ENCODE peak calls at places on chromosome 18, in five cellular contexts. One of them, this sample, is unnamed.

GRCh38 chr18:1133541-1133940 is 228.9 kb downstream of the ADCYAP1 start:
- DNase-seq in activated CD4-positive, alpha-beta T cell treated with anti-CD3 and anti-CD28 coated beads, Interleukin-2, amount 10 ng/mL, durations not matched to agents 7 days and 5 days: no peak
- DNase-seq in RWPE1: no peak
- DNase-seq in NCI-H226: no peak
- DNase-seq in fibroblast of mammary gland: no peak
- DNase-seq in this sample: no peak

GRCh38 chr18:35024965-35025364 is 16.2 kb upstream of the MAPRE2 start:
- DNase-seq in RWPE1: no peak
- DNase-seq in NCI-H226: no peak
- DNase-seq in activated CD4-positive, alpha-beta T cell treated with anti-CD3 and anti-CD28 coated beads, Interleukin-2, amount 10 ng/mL, durations not matched to agents 7 days and 5 days: no peak
- DNase-seq in fibroblast of mammary gland: peak; percentile 89
- DNase-seq in this sample: no peak

GRCh38 chr18:61608306-61608705 is 275.1 kb downstream of the CDH20 start:
- DNase-seq in fibroblast of mammary gland: no peak
- DNase-seq in RWPE1: no peak
- DNase-seq in activated CD4-positive, alpha-beta T cell treated with anti-CD3 and anti-CD28 coated beads, Interleukin-2, amount 10 ng/mL, durations not matched to agents 7 days and 5 days: no peak
- DNase-seq in NCI-H226: no peak
- DNase-seq in this sample: no peak

GRCh38 chr18:70423988-70424387 is 135.1 kb downstream of the SOCS6 start:
- DNase-seq in fibroblast of mammary gland: peak; percentile 76
- DNase-seq in activated CD4-positive, alpha-beta T cell treated with anti-CD3 and anti-CD28 coated beads, Interleukin-2, amount 10 ng/mL, durations not matched to agents 7 days and 5 days: no peak
- DNase-seq in NCI-H226: no peak
- DNase-seq in RWPE1: peak; percentile 50
- DNase-seq in this sample: peak; percentile 82

GRCh38 chr18:75533954-75534353 is 106.5 kb upstream of the SMIM21 start:
- DNase-seq in fibroblast of mammary gland: peak; percentile 36
- DNase-seq in NCI-H226: no peak
- DNase-seq in RWPE1: no peak
- DNase-seq in activated CD4-positive, alpha-beta T cell treated with anti-CD3 and anti-CD28 coated beads, Interleukin-2, amount 10 ng/mL, durations not matched to agents 7 days and 5 days: no peak
- DNase-seq in this sample: no peak

GRCh38 chr18:56309104-56309503 is 329.3 kb downstream of the TXNL1 start:
- DNase-seq in activated CD4-positive, alpha-beta T cell treated with anti-CD3 and anti-CD28 coated beads, Interleukin-2, amount 10 ng/mL, durations not matched to agents 7 days and 5 days: no peak
- DNase-seq in fibroblast of mammary gland: no peak
- DNase-seq in RWPE1: no peak
- DNase-seq in NCI-H226: no peak
- DNase-seq in this sample: no peak

GRCh38 chr18:58687871-58688308 is 16.6 kb downstream of the MALT1 start:
- DNase-seq in RWPE1: no peak
- DNase-seq in NCI-H226: no peak
- DNase-seq in fibroblast of mammary gland: no peak
- DNase-seq in activated CD4-positive, alpha-beta T cell treated with anti-CD3 and anti-CD28 coated beads, Interleukin-2, amount 10 ng/mL, durations not matched to agents 7 days and 5 days: peak; percentile 77
- DNase-seq in this sample: no peak

GRCh38 chr18:5311273-5312009 is 15.9 kb upstream of the ZBTB14 start:
- DNase-seq in RWPE1: no peak
- DNase-seq in activated CD4-positive, alpha-beta T cell treated with anti-CD3 and anti-CD28 coated beads, Interleukin-2, amount 10 ng/mL, durations not matched to agents 7 days and 5 days: no peak
- DNase-seq in fibroblast of mammary gland: peak; percentile 72
- DNase-seq in NCI-H226: no peak
- DNase-seq in this sample: peak; percentile 43

GRCh38 chr18:8516391-8517250 is 92.6 kb upstream of the RAB12 start:
- DNase-seq in NCI-H226: no peak
- DNase-seq in fibroblast of mammary gland: no peak
- DNase-seq in RWPE1: peak; percentile 75
- DNase-seq in activated CD4-positive, alpha-beta T cell treated with anti-CD3 and anti-CD28 coated beads, Interleukin-2, amount 10 ng/mL, durations not matched to agents 7 days and 5 days: no peak
- DNase-seq in this sample: peak; percentile 99

GRCh38 chr18:79927597-79928562 is 23.6 kb downstream of the SLC66A2 start:
- DNase-seq in RWPE1: no peak
- DNase-seq in NCI-H226: no peak
- DNase-seq in activated CD4-positive, alpha-beta T cell treated with anti-CD3 and anti-CD28 coated beads, Interleukin-2, amount 10 ng/mL, durations not matched to agents 7 days and 5 days: no peak
- DNase-seq in fibroblast of mammary gland: no peak
- DNase-seq in this sample: no peak

GRCh38 chr18:74115046-74115445 is 32.6 kb downstream of the FBXO15 start:
- DNase-seq in activated CD4-positive, alpha-beta T cell treated with anti-CD3 and anti-CD28 coated beads, Interleukin-2, amount 10 ng/mL, durations not matched to agents 7 days and 5 days: no peak
- DNase-seq in fibroblast of mammary gland: peak; percentile 77
- DNase-seq in RWPE1: no peak
- DNase-seq in NCI-H226: no peak
- DNase-seq in this sample: peak; percentile 2

GRCh38 chr18:75492897-75493296 is 65.4 kb upstream of the SMIM21 start:
- DNase-seq in activated CD4-positive, alpha-beta T cell treated with anti-CD3 and anti-CD28 coated beads, Interleukin-2, amount 10 ng/mL, durations not matched to agents 7 days and 5 days: no peak
- DNase-seq in NCI-H226: no peak
- DNase-seq in fibroblast of mammary gland: no peak
- DNase-seq in RWPE1: no peak
- DNase-seq in this sample: no peak

GRCh38 chr18:49869354-49869753 is 56.0 kb upstream of the ACAA2 start:
- DNase-seq in fibroblast of mammary gland: no peak
- DNase-seq in NCI-H226: no peak
- DNase-seq in activated CD4-positive, alpha-beta T cell treated with anti-CD3 and anti-CD28 coated beads, Interleukin-2, amount 10 ng/mL, durations not matched to agents 7 days and 5 days: no peak
- DNase-seq in RWPE1: no peak
- DNase-seq in this sample: no peak

GRCh38 chr18:36284671-36285295 is 12.7 kb upstream of the FHOD3 start:
- DNase-seq in fibroblast of mammary gland: peak; percentile 74
- DNase-seq in RWPE1: peak; percentile 20
- DNase-seq in NCI-H226: no peak
- DNase-seq in activated CD4-positive, alpha-beta T cell treated with anti-CD3 and anti-CD28 coated beads, Interleukin-2, amount 10 ng/mL, durations not matched to agents 7 days and 5 days: peak; percentile 61
- DNase-seq in this sample: no peak

GRCh38 chr18:35620765-35621164 is 39.2 kb downstream of the GALNT1 start:
- DNase-seq in RWPE1: no peak
- DNase-seq in fibroblast of mammary gland: peak; percentile 57
- DNase-seq in activated CD4-positive, alpha-beta T cell treated with anti-CD3 and anti-CD28 coated beads, Interleukin-2, amount 10 ng/mL, durations not matched to agents 7 days and 5 days: no peak
- DNase-seq in NCI-H226: no peak
- DNase-seq in this sample: no peak

GRCh38 chr18:47987456-47987735 is 56.9 kb upstream of the SMAD2 start:
- DNase-seq in RWPE1: no peak
- DNase-seq in activated CD4-positive, alpha-beta T cell treated with anti-CD3 and anti-CD28 coated beads, Interleukin-2, amount 10 ng/mL, durations not matched to agents 7 days and 5 days: no peak
- DNase-seq in NCI-H226: no peak
- DNase-seq in fibroblast of mammary gland: no peak
- DNase-seq in this sample: no peak

GRCh38 chr18:3051718-3052410 is 38.9 kb upstream of the LPIN2 start:
- DNase-seq in NCI-H226: no peak
- DNase-seq in activated CD4-positive, alpha-beta T cell treated with anti-CD3 and anti-CD28 coated beads, Interleukin-2, amount 10 ng/mL, durations not matched to agents 7 days and 5 days: no peak
- DNase-seq in RWPE1: no peak
- DNase-seq in fibroblast of mammary gland: no peak
- DNase-seq in this sample: no peak

GRCh38 chr18:62904396-62905285 is 189.3 kb downstream of the PHLPP1 start:
- DNase-seq in fibroblast of mammary gland: no peak
- DNase-seq in activated CD4-positive, alpha-beta T cell treated with anti-CD3 and anti-CD28 coated beads, Interleukin-2, amount 10 ng/mL, durations not matched to agents 7 days and 5 days: no peak
- DNase-seq in RWPE1: no peak
- DNase-seq in NCI-H226: no peak
- DNase-seq in this sample: no peak

GRCh38 chr18:48896875-48897511 is 53.8 kb downstream of the SMAD7 start:
- DNase-seq in NCI-H226: no peak
- DNase-seq in activated CD4-positive, alpha-beta T cell treated with anti-CD3 and anti-CD28 coated beads, Interleukin-2, amount 10 ng/mL, durations not matched to agents 7 days and 5 days: no peak
- DNase-seq in RWPE1: no peak
- DNase-seq in fibroblast of mammary gland: peak; percentile 67
- DNase-seq in this sample: no peak

GRCh38 chr18:23401400-23402347 is 51.4 kb upstream of the RIOK3 start:
- DNase-seq in fibroblast of mammary gland: peak; percentile 35
- DNase-seq in RWPE1: no peak
- DNase-seq in activated CD4-positive, alpha-beta T cell treated with anti-CD3 and anti-CD28 coated beads, Interleukin-2, amount 10 ng/mL, durations not matched to agents 7 days and 5 days: no peak
- DNase-seq in NCI-H226: peak; percentile 47
- DNase-seq in this sample: no peak

GRCh38 chr18:69387181-69387580 is 13.5 kb upstream of the DOK6 start:
- DNase-seq in activated CD4-positive, alpha-beta T cell treated with anti-CD3 and anti-CD28 coated beads, Interleukin-2, amount 10 ng/mL, durations not matched to agents 7 days and 5 days: no peak
- DNase-seq in RWPE1: no peak
- DNase-seq in fibroblast of mammary gland: no peak
- DNase-seq in NCI-H226: no peak
- DNase-seq in this sample: no peak

GRCh38 chr18:8811115-8811514 is 105.8 kb downstream of the MTCL1 start:
- DNase-seq in RWPE1: peak; percentile 35
- DNase-seq in NCI-H226: no peak
- DNase-seq in activated CD4-positive, alpha-beta T cell treated with anti-CD3 and anti-CD28 coated beads, Interleukin-2, amount 10 ng/mL, durations not matched to agents 7 days and 5 days: no peak
- DNase-seq in fibroblast of mammary gland: no peak
- DNase-seq in this sample: peak; percentile 34

GRCh38 chr18:64311859-64312258 is 163.0 kb upstream of the LINC00305 start:
- DNase-seq in RWPE1: no peak
- DNase-seq in activated CD4-positive, alpha-beta T cell treated with anti-CD3 and anti-CD28 coated beads, Interleukin-2, amount 10 ng/mL, durations not matched to agents 7 days and 5 days: no peak
- DNase-seq in NCI-H226: no peak
- DNase-seq in fibroblast of mammary gland: no peak
- DNase-seq in this sample: no peak

GRCh38 chr18:12236934-12237832 is 17.0 kb upstream of the CIDEA start:
- DNase-seq in NCI-H226: peak; percentile 11
- DNase-seq in fibroblast of mammary gland: peak; percentile 56
- DNase-seq in activated CD4-positive, alpha-beta T cell treated with anti-CD3 and anti-CD28 coated beads, Interleukin-2, amount 10 ng/mL, durations not matched to agents 7 days and 5 days: peak; percentile 69
- DNase-seq in RWPE1: peak; percentile 71
- DNase-seq in this sample: no peak

GRCh38 chr18:40019797-40020392 is 1935.1 kb upstream of the PIK3C3 start:
- DNase-seq in NCI-H226: no peak
- DNase-seq in RWPE1: no peak
- DNase-seq in fibroblast of mammary gland: peak; percentile 8
- DNase-seq in activated CD4-positive, alpha-beta T cell treated with anti-CD3 and anti-CD28 coated beads, Interleukin-2, amount 10 ng/mL, durations not matched to agents 7 days and 5 days: no peak
- DNase-seq in this sample: no peak

GRCh38 chr18:46660955-46661749 is 4.1 kb upstream of the LOXHD1 start:
- DNase-seq in activated CD4-positive, alpha-beta T cell treated with anti-CD3 and anti-CD28 coated beads, Interleukin-2, amount 10 ng/mL, durations not matched to agents 7 days and 5 days: no peak
- DNase-seq in fibroblast of mammary gland: peak; percentile 23
- DNase-seq in NCI-H226: no peak
- DNase-seq in RWPE1: no peak
- DNase-seq in this sample: no peak

GRCh38 chr18:48563027-48563426 is 24.2 kb downstream of the CTIF start:
- DNase-seq in NCI-H226: peak; percentile 62
- DNase-seq in fibroblast of mammary gland: peak; percentile 91
- DNase-seq in RWPE1: peak; percentile 48
- DNase-seq in activated CD4-positive, alpha-beta T cell treated with anti-CD3 and anti-CD28 coated beads, Interleukin-2, amount 10 ng/mL, durations not matched to agents 7 days and 5 days: no peak
- DNase-seq in this sample: peak; percentile 73

GRCh38 chr18:74023220-74023619 is 124.4 kb downstream of the FBXO15 start:
- DNase-seq in RWPE1: no peak
- DNase-seq in NCI-H226: no peak
- DNase-seq in fibroblast of mammary gland: no peak
- DNase-seq in activated CD4-positive, alpha-beta T cell treated with anti-CD3 and anti-CD28 coated beads, Interleukin-2, amount 10 ng/mL, durations not matched to agents 7 days and 5 days: no peak
- DNase-seq in this sample: no peak

GRCh38 chr18:46318356-46318755 is 214.2 kb downstream of the HAUS1 start:
- DNase-seq in RWPE1: no peak
- DNase-seq in fibroblast of mammary gland: no peak
- DNase-seq in activated CD4-positive, alpha-beta T cell treated with anti-CD3 and anti-CD28 coated beads, Interleukin-2, amount 10 ng/mL, durations not matched to agents 7 days and 5 days: no peak
- DNase-seq in NCI-H226: no peak
- DNase-seq in this sample: no peak

GRCh38 chr18:58887613-58887963 is 22.9 kb downstream of the ZNF532 start:
- DNase-seq in RWPE1: no peak
- DNase-seq in fibroblast of mammary gland: no peak
- DNase-seq in NCI-H226: no peak
- DNase-seq in activated CD4-positive, alpha-beta T cell treated with anti-CD3 and anti-CD28 coated beads, Interleukin-2, amount 10 ng/mL, durations not matched to agents 7 days and 5 days: no peak
- DNase-seq in this sample: no peak

This sample was measured in foreskin keratinocyte.